ENCODE peak calls at places on chromosomes 11 and 22, in eight cellular contexts. K is foreskin fibroblast; W is EL; C is NAMALWA; X is RWPE2; H is NCI-H345; Z is CD8-positive, alpha-beta T cell; A is HL-60. B is an unnamed sample.

GRCh38 chr22:30253205-30253852 is 6.8 kb upstream of the LIF start:
- DNase-seq in H (no peak), K (peak; percentile 71), X (no peak), W (no peak), A (no peak), Z (no peak), C (no peak), B (no peak)

GRCh38 chr11:68825603-68826002 is 16.1 kb downstream of the CPT1A start:
- DNase-seq in H (no peak), K (no peak), X (no peak), C (no peak), A (peak; percentile 87), W (peak; percentile 11), Z (peak; percentile 54), B (peak; percentile 64)

GRCh38 chr11:114081641-114082414 is 22.3 kb downstream of the ZBTB16 start:
- DNase-seq in C (no peak), Z (no peak), W (no peak), X (no peak), H (no peak), A (no peak), K (peak; percentile 79), B (no peak)

GRCh38 chr11:68329993-68330699 is 17.8 kb downstream of the LRP5 start:
- DNase-seq in A (no peak), X (no peak), H (no peak), K (peak; percentile 34), W (no peak), C (no peak), Z (no peak), B (no peak)

GRCh38 chr11:25981998-25982397 is 349.9 kb upstream of the ANO3 start:
- DNase-seq in Z (no peak), W (peak; percentile 43), H (peak; percentile 55), K (peak; percentile 88), A (peak; percentile 15), X (no peak), C (peak; percentile 82), B (no peak)

GRCh38 chr11:127000991-127001390 is 421 bp upstream of the KIRREL3 start:
- DNase-seq in C (no peak), W (peak; percentile 62), Z (no peak), X (no peak), A (no peak), H (peak; percentile 39), K (peak; percentile 22), B (no peak)

GRCh38 chr22:44930016-44930710 is 79.6 kb downstream of the PHF21B start:
- DNase-seq in K (no peak), W (no peak), C (no peak), H (no peak), X (peak; percentile 49), Z (no peak), A (no peak), B (no peak)

GRCh38 chr11:32316846-32317525 is 118.4 kb downstream of the WT1 start:
- DNase-seq in C (no peak), H (no peak), K (no peak), Z (no peak), W (no peak), A (no peak), X (no peak), B (no peak)

GRCh38 chr11:121652982-121653381 is 200.2 kb upstream of the SORL1-AS1 start:
- DNase-seq in C (no peak), K (peak; percentile 52), H (no peak), W (peak; percentile 27), X (no peak), Z (no peak), A (no peak), B (no peak)

GRCh38 chr11:10743354-10744035 is 7.6 kb upstream of the CTR9 start:
- DNase-seq in H (no peak), C (no peak), A (peak; percentile 52), X (no peak), Z (peak; percentile 14), W (no peak), K (no peak), B (peak; percentile 68)

GRCh38 chr22:28034145-28034759 is 115.2 kb upstream of the PITPNB start:
- DNase-seq in H (no peak), Z (no peak), W (no peak), A (no peak), C (no peak), K (no peak), X (no peak), B (no peak)

GRCh38 chr22:49476176-49476575 is 351.5 kb downstream of the BRD1 start:
- DNase-seq in A (no peak), W (no peak), H (no peak), C (no peak), Z (no peak), X (no peak), K (no peak), B (no peak)

GRCh38 chr11:123560001-123560400 is 94.4 kb downstream of the SCN3B start:
- DNase-seq in X (no peak), C (no peak), K (peak; percentile 78), W (peak; percentile 67), A (peak; percentile 23), H (peak; percentile 77), Z (peak; percentile 16), B (peak; percentile 42)

GRCh38 chr11:79237676-79238075 is 203.2 kb downstream of the TENM4 start:
- DNase-seq in A (no peak), W (peak; percentile 58), C (no peak), X (no peak), H (no peak), K (peak; percentile 92), Z (no peak), B (no peak)

GRCh38 chr22:36659762-36660509 is 43.6 kb downstream of the CACNG2 start:
- DNase-seq in K (peak; percentile 96), W (peak; percentile 97), H (peak; percentile 88), A (peak; percentile 83), Z (no peak), C (peak; percentile 21), X (peak; percentile 98), B (no peak)